ENCODE peak calls at places on chromosomes 4 and X, in five cellular contexts. T, K, C, G and O are unnamed samples.
A peak's percentile ranks its signal among the peaks of the same experiment; 100 is the strongest.

GRCh38 chr4:124104101-124104500 is 608.4 kb downstream of the ANKRD50 start:
- DNase-seq in K (no peak), T (no peak), C (no peak), G (no peak), O (no peak)

GRCh38 chr4:119297795-119298194 is 24.1 kb downstream of the FABP2 start:
- DNase-seq in G (no peak), C (no peak), T (no peak), K (no peak), O (no peak)

GRCh38 chrX:110346681-110347080 is 12.0 kb upstream of the RTL9 start:
- DNase-seq in K (peak; percentile 56), T (no peak), C (no peak), G (peak; percentile 28), O (no peak)

GRCh38 chrX:40853004-40853815 is 117.9 kb upstream of the MED14 start:
- DNase-seq in T (no peak), K (no peak), C (no peak), G (no peak), O (no peak)

GRCh38 chr4:53484911-53485459 is 106.3 kb downstream of the LNX1 start:
- DNase-seq in C (no peak), K (peak; percentile 46), T (no peak), G (no peak), O (no peak)

GRCh38 chr4:105936901-105937300 is 41.6 kb downstream of the NPNT start:
- DNase-seq in C (no peak), K (no peak), T (no peak), G (no peak), O (no peak)

GRCh38 chr4:76606662-76607265 is 171.7 kb downstream of the SHROOM3 start:
- DNase-seq in K (no peak), G (no peak), T (no peak), C (no peak), O (no peak)

GRCh38 chr4:153345011-153345981 is 808 bp downstream of the MND1 start:
- DNase-seq in C (peak; percentile 69), K (peak; percentile 66), G (no peak), T (peak; percentile 25), O (no peak)

GRCh38 chrX:68439341-68439740 is 6.0 kb upstream of the OPHN1 start:
- DNase-seq in K (no peak), G (no peak), T (no peak), C (no peak), O (no peak)

GRCh38 chr4:6695660-6696581 is 2.2 kb downstream of the S100P start:
- DNase-seq in K (no peak), G (no peak), T (no peak), C (peak; percentile 52), O (no peak)

GRCh38 chrX:115939070-115939469 is 231.5 kb upstream of the AGTR2 start:
- DNase-seq in K (no peak), C (no peak), G (no peak), T (no peak), O (no peak)

GRCh38 chrX:24178441-24178840 is 28.9 kb downstream of the ZFX start:
- DNase-seq in T (no peak), G (no peak), K (no peak), C (no peak), O (no peak)

GRCh38 chrX:38675856-38676255 is 114.5 kb downstream of the TSPAN7 start:
- DNase-seq in K (no peak), C (no peak), T (no peak), G (no peak), O (no peak)

GRCh38 chr4:158850800-158851644 is 82.2 kb downstream of the FNIP2 start:
- DNase-seq in G (no peak), K (peak; percentile 65), C (no peak), T (no peak), O (no peak)

GRCh38 chr4:123649248-123649643 is 252.7 kb downstream of the SPRY1 start:
- DNase-seq in T (no peak), C (no peak), G (no peak), K (no peak), O (no peak)

GRCh38 chr4:37656649-37657048 is 29.5 kb downstream of the RELL1 start:
- DNase-seq in C (no peak), G (no peak), K (no peak), T (no peak), O (no peak)

GRCh38 chr4:135418353-135418752 is 1216.8 kb upstream of the PABPC4L start:
- DNase-seq in T (no peak), G (no peak), C (no peak), K (peak; percentile 24), O (no peak)

GRCh38 chr4:115851918-115852766 is 738.7 kb upstream of the NDST4 start:
- DNase-seq in K (peak; percentile 8), G (no peak), C (no peak), T (peak; percentile 66), O (no peak)